ENCODE peak calls at places on chromosome 17, in nine cellular contexts. One of them, this sample, is unnamed.

GRCh38 chr17:12790806-12791148 is 1.5 kb downstream of the ARHGAP44 start:
- DNase-seq in AG10803: no peak
- DNase-seq in thyroid gland: peak
- DNase-seq in fibroblast of pulmonary artery: no peak
- DNase-seq in PC-3: no peak
- DNase-seq in pancreas: no peak
- DNase-seq in type B pancreatic cell: no peak
- DNase-seq in upper lobe of left lung: peak
- DNase-seq in retinal pigment epithelial cell: no peak
- DNase-seq in this sample: no peak

GRCh38 chr17:60093694-60094093 is 15.0 kb upstream of the HEATR6 start:
- DNase-seq in AG10803: no peak
- DNase-seq in thyroid gland: no peak
- DNase-seq in fibroblast of pulmonary artery: no peak
- DNase-seq in PC-3: no peak
- DNase-seq in pancreas: no peak
- DNase-seq in type B pancreatic cell: no peak
- DNase-seq in upper lobe of left lung: no peak
- DNase-seq in retinal pigment epithelial cell: no peak
- DNase-seq in this sample: no peak

GRCh38 chr17:38578229-38578628 is 27.5 kb downstream of the SRCIN1 start:
- DNase-seq in AG10803: no peak
- DNase-seq in thyroid gland: no peak
- DNase-seq in fibroblast of pulmonary artery: no peak
- DNase-seq in PC-3: no peak
- DNase-seq in pancreas: no peak
- DNase-seq in type B pancreatic cell: no peak
- DNase-seq in upper lobe of left lung: no peak
- DNase-seq in retinal pigment epithelial cell: no peak
- DNase-seq in this sample: no peak

GRCh38 chr17:79476074-79476473 is 134.8 kb downstream of the RBFOX3 start:
- DNase-seq in AG10803: no peak
- DNase-seq in thyroid gland: no peak
- DNase-seq in fibroblast of pulmonary artery: no peak
- DNase-seq in PC-3: no peak
- DNase-seq in pancreas: no peak
- DNase-seq in type B pancreatic cell: no peak
- DNase-seq in upper lobe of left lung: no peak
- DNase-seq in retinal pigment epithelial cell: no peak
- DNase-seq in this sample: no peak

GRCh38 chr17:67575325-67575724 is 142.4 kb upstream of the NOL11 start:
- DNase-seq in AG10803: no peak
- DNase-seq in thyroid gland: no peak
- DNase-seq in fibroblast of pulmonary artery: no peak
- DNase-seq in PC-3: no peak
- DNase-seq in pancreas: no peak
- DNase-seq in type B pancreatic cell: no peak
- DNase-seq in upper lobe of left lung: no peak
- DNase-seq in retinal pigment epithelial cell: no peak
- DNase-seq in this sample: peak

GRCh38 chr17:69170377-69170776 is 28.7 kb upstream of the ABCA6 start:
- DNase-seq in AG10803: no peak
- DNase-seq in thyroid gland: no peak
- DNase-seq in fibroblast of pulmonary artery: no peak
- DNase-seq in PC-3: no peak
- DNase-seq in pancreas: no peak
- DNase-seq in type B pancreatic cell: no peak
- DNase-seq in upper lobe of left lung: no peak
- DNase-seq in retinal pigment epithelial cell: no peak
- DNase-seq in this sample: no peak

GRCh38 chr17:29151567-29151966 is 28.6 kb downstream of the MYO18A start:
- DNase-seq in AG10803: peak
- DNase-seq in thyroid gland: no peak
- DNase-seq in fibroblast of pulmonary artery: peak
- DNase-seq in PC-3: peak
- DNase-seq in pancreas: no peak
- DNase-seq in type B pancreatic cell: no peak
- DNase-seq in upper lobe of left lung: no peak
- DNase-seq in retinal pigment epithelial cell: no peak
- DNase-seq in this sample: no peak

GRCh38 chr17:36544049-36544319 is 735 bp upstream of the GGNBP2 start:
- DNase-seq in AG10803: peak
- DNase-seq in thyroid gland: peak
- DNase-seq in fibroblast of pulmonary artery: peak
- DNase-seq in PC-3: peak
- DNase-seq in pancreas: no peak
- DNase-seq in type B pancreatic cell: no peak
- DNase-seq in upper lobe of left lung: peak
- DNase-seq in retinal pigment epithelial cell: peak
- DNase-seq in this sample: no peak

GRCh38 chr17:75978938-75979704 is at the start of the genes ACOX1 and TEN1:
- DNase-seq in AG10803: peak
- DNase-seq in thyroid gland: peak
- DNase-seq in fibroblast of pulmonary artery: peak
- DNase-seq in PC-3: peak
- DNase-seq in pancreas: peak
- DNase-seq in type B pancreatic cell: peak
- DNase-seq in upper lobe of left lung: peak
- DNase-seq in retinal pigment epithelial cell: peak
- DNase-seq in this sample: peak
- TF ChIP-seq CTCF in AG10803: peak
- TF ChIP-seq CTCF in thyroid gland: no peak
- TF ChIP-seq CTCF in fibroblast of pulmonary artery: no peak
- TF ChIP-seq CTCF in PC-3: peak
- TF ChIP-seq CTCF in pancreas: no peak
- TF ChIP-seq CTCF in type B pancreatic cell: peak
- TF ChIP-seq CTCF in upper lobe of left lung: peak
- TF ChIP-seq CTCF in retinal pigment epithelial cell: no peak
- TF ChIP-seq CTCF in this sample: peak

DNA sequence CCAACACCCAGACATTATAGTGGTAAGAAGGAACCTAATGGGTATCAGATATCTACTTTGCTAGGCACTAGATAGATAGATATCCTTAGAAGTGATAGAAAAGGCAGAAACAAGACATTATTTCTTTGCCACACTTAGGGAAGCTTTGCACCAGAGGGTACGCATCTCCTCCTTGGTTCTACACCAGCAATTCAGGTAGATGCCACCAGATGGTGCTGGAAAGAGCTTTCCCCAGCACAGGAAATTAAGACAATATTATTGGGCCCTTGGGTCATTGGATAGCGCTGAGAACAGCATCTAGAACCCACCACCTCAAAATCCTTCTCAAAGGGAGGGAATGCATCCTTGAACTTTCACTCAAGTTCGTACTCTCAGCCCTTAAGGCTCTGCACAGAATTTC is 173.8 kb upstream of the CCL2 start:
- DNase-seq in AG10803: no peak
- DNase-seq in thyroid gland: no peak
- DNase-seq in fibroblast of pulmonary artery: peak
- DNase-seq in PC-3: peak
- DNase-seq in pancreas: no peak
- DNase-seq in type B pancreatic cell: no peak
- DNase-seq in upper lobe of left lung: no peak
- DNase-seq in retinal pigment epithelial cell: no peak
- DNase-seq in this sample: no peak
- TF ChIP-seq CTCF in AG10803: peak
- TF ChIP-seq CTCF in thyroid gland: no peak
- TF ChIP-seq CTCF in fibroblast of pulmonary artery: peak
- TF ChIP-seq CTCF in PC-3: peak
- TF ChIP-seq CTCF in pancreas: no peak
- TF ChIP-seq CTCF in type B pancreatic cell: peak
- TF ChIP-seq CTCF in upper lobe of left lung: no peak
- TF ChIP-seq CTCF in retinal pigment epithelial cell: peak
- TF ChIP-seq CTCF in this sample: peak

GRCh38 chr17:28085766-28086165 is 43.3 kb downstream of the NLK start:
- DNase-seq in AG10803: no peak
- DNase-seq in thyroid gland: no peak
- DNase-seq in fibroblast of pulmonary artery: no peak
- DNase-seq in PC-3: no peak
- DNase-seq in pancreas: no peak
- DNase-seq in type B pancreatic cell: no peak
- DNase-seq in upper lobe of left lung: no peak
- DNase-seq in retinal pigment epithelial cell: no peak
- DNase-seq in this sample: no peak
- TF ChIP-seq CTCF in AG10803: no peak
- TF ChIP-seq CTCF in thyroid gland: no peak
- TF ChIP-seq CTCF in fibroblast of pulmonary artery: no peak
- TF ChIP-seq CTCF in PC-3: no peak
- TF ChIP-seq CTCF in pancreas: no peak
- TF ChIP-seq CTCF in type B pancreatic cell: no peak
- TF ChIP-seq CTCF in upper lobe of left lung: no peak
- TF ChIP-seq CTCF in retinal pigment epithelial cell: no peak
- TF ChIP-seq CTCF in this sample: no peak

GRCh38 chr17:58590377-58590776 is 75.9 kb upstream of the MTMR4 start:
- DNase-seq in AG10803: no peak
- DNase-seq in thyroid gland: no peak
- DNase-seq in fibroblast of pulmonary artery: no peak
- DNase-seq in PC-3: no peak
- DNase-seq in pancreas: no peak
- DNase-seq in type B pancreatic cell: no peak
- DNase-seq in upper lobe of left lung: no peak
- DNase-seq in retinal pigment epithelial cell: no peak
- DNase-seq in this sample: no peak

GRCh38 chr17:58591455-58591854 is 77.0 kb upstream of the MTMR4 start:
- DNase-seq in AG10803: no peak
- DNase-seq in thyroid gland: no peak
- DNase-seq in fibroblast of pulmonary artery: no peak
- DNase-seq in PC-3: peak
- DNase-seq in pancreas: no peak
- DNase-seq in type B pancreatic cell: no peak
- DNase-seq in upper lobe of left lung: no peak
- DNase-seq in retinal pigment epithelial cell: no peak
- DNase-seq in this sample: no peak

GRCh38 chr17:58593121-58593520 is 78.7 kb upstream of the MTMR4 start:
- DNase-seq in AG10803: no peak
- DNase-seq in thyroid gland: no peak
- DNase-seq in fibroblast of pulmonary artery: no peak
- DNase-seq in PC-3: no peak
- DNase-seq in pancreas: no peak
- DNase-seq in type B pancreatic cell: no peak
- DNase-seq in upper lobe of left lung: no peak
- DNase-seq in retinal pigment epithelial cell: no peak
- DNase-seq in this sample: no peak

GRCh38 chr17:58595194-58595792 is 80.9 kb upstream of the MTMR4 start:
- DNase-seq in AG10803: no peak
- DNase-seq in thyroid gland: no peak
- DNase-seq in fibroblast of pulmonary artery: no peak
- DNase-seq in PC-3: no peak
- DNase-seq in pancreas: no peak
- DNase-seq in type B pancreatic cell: no peak
- DNase-seq in upper lobe of left lung: no peak
- DNase-seq in retinal pigment epithelial cell: no peak
- DNase-seq in this sample: no peak
- TF ChIP-seq CTCF in AG10803: no peak
- TF ChIP-seq CTCF in thyroid gland: no peak
- TF ChIP-seq CTCF in fibroblast of pulmonary artery: no peak
- TF ChIP-seq CTCF in PC-3: peak
- TF ChIP-seq CTCF in pancreas: no peak
- TF ChIP-seq CTCF in type B pancreatic cell: no peak
- TF ChIP-seq CTCF in upper lobe of left lung: no peak
- TF ChIP-seq CTCF in retinal pigment epithelial cell: no peak
- TF ChIP-seq CTCF in this sample: peak

GRCh38 chr17:75267403-75268232 is 3.4 kb downstream of the MIF4GD start:
- DNase-seq in AG10803: no peak
- DNase-seq in thyroid gland: no peak
- DNase-seq in fibroblast of pulmonary artery: no peak
- DNase-seq in PC-3: peak
- DNase-seq in pancreas: no peak
- DNase-seq in type B pancreatic cell: no peak
- DNase-seq in upper lobe of left lung: no peak
- DNase-seq in retinal pigment epithelial cell: no peak
- DNase-seq in this sample: no peak
- TF ChIP-seq CTCF in AG10803: no peak
- TF ChIP-seq CTCF in thyroid gland: no peak
- TF ChIP-seq CTCF in fibroblast of pulmonary artery: no peak
- TF ChIP-seq CTCF in PC-3: peak
- TF ChIP-seq CTCF in pancreas: no peak
- TF ChIP-seq CTCF in type B pancreatic cell: no peak
- TF ChIP-seq CTCF in upper lobe of left lung: no peak
- TF ChIP-seq CTCF in retinal pigment epithelial cell: no peak
- TF ChIP-seq CTCF in this sample: no peak

GRCh38 chr17:45019177-45019711 is 32.2 kb downstream of the DCAKD start:
- DNase-seq in AG10803: peak
- DNase-seq in thyroid gland: peak
- DNase-seq in fibroblast of pulmonary artery: peak
- DNase-seq in PC-3: peak
- DNase-seq in pancreas: no peak
- DNase-seq in type B pancreatic cell: no peak
- DNase-seq in upper lobe of left lung: peak
- DNase-seq in retinal pigment epithelial cell: no peak
- DNase-seq in this sample: peak
- TF ChIP-seq CTCF in AG10803: no peak
- TF ChIP-seq CTCF in thyroid gland: no peak
- TF ChIP-seq CTCF in fibroblast of pulmonary artery: no peak
- TF ChIP-seq CTCF in PC-3: peak
- TF ChIP-seq CTCF in pancreas: no peak
- TF ChIP-seq CTCF in type B pancreatic cell: peak
- TF ChIP-seq CTCF in upper lobe of left lung: peak
- TF ChIP-seq CTCF in retinal pigment epithelial cell: peak
- TF ChIP-seq CTCF in this sample: peak

GRCh38 chr17:48010193-48010592 is 27.4 kb downstream of the COPZ2 start:
- DNase-seq in AG10803: no peak
- DNase-seq in thyroid gland: no peak
- DNase-seq in fibroblast of pulmonary artery: no peak
- DNase-seq in PC-3: no peak
- DNase-seq in pancreas: no peak
- DNase-seq in type B pancreatic cell: no peak
- DNase-seq in upper lobe of left lung: no peak
- DNase-seq in retinal pigment epithelial cell: no peak
- DNase-seq in this sample: no peak

GRCh38 chr17:48013876-48014602 is 23.6 kb downstream of the COPZ2 start:
- DNase-seq in AG10803: no peak
- DNase-seq in thyroid gland: no peak
- DNase-seq in fibroblast of pulmonary artery: no peak
- DNase-seq in PC-3: no peak
- DNase-seq in pancreas: no peak
- DNase-seq in type B pancreatic cell: no peak
- DNase-seq in upper lobe of left lung: no peak
- DNase-seq in retinal pigment epithelial cell: no peak
- DNase-seq in this sample: no peak

GRCh38 chr17:48014603-48015037 is 23.0 kb downstream of the COPZ2 start:
- DNase-seq in AG10803: no peak
- DNase-seq in thyroid gland: no peak
- DNase-seq in fibroblast of pulmonary artery: no peak
- DNase-seq in PC-3: no peak
- DNase-seq in pancreas: no peak
- DNase-seq in type B pancreatic cell: no peak
- DNase-seq in upper lobe of left lung: no peak
- DNase-seq in retinal pigment epithelial cell: no peak
- DNase-seq in this sample: no peak

GRCh38 chr17:48012151-48012520 is 25.5 kb downstream of the COPZ2 start:
- DNase-seq in AG10803: peak
- DNase-seq in thyroid gland: peak
- DNase-seq in fibroblast of pulmonary artery: no peak
- DNase-seq in PC-3: peak
- DNase-seq in pancreas: no peak
- DNase-seq in type B pancreatic cell: peak
- DNase-seq in upper lobe of left lung: peak
- DNase-seq in retinal pigment epithelial cell: no peak
- DNase-seq in this sample: peak

GRCh38 chr17:48011405-48012150 is 26.0 kb downstream of the COPZ2 start:
- DNase-seq in AG10803: peak
- DNase-seq in thyroid gland: peak
- DNase-seq in fibroblast of pulmonary artery: no peak
- DNase-seq in PC-3: peak
- DNase-seq in pancreas: no peak
- DNase-seq in type B pancreatic cell: no peak
- DNase-seq in upper lobe of left lung: peak
- DNase-seq in retinal pigment epithelial cell: no peak
- DNase-seq in this sample: no peak
- TF ChIP-seq CTCF in AG10803: peak
- TF ChIP-seq CTCF in thyroid gland: no peak
- TF ChIP-seq CTCF in fibroblast of pulmonary artery: peak
- TF ChIP-seq CTCF in PC-3: peak
- TF ChIP-seq CTCF in pancreas: no peak
- TF ChIP-seq CTCF in type B pancreatic cell: peak
- TF ChIP-seq CTCF in upper lobe of left lung: no peak
- TF ChIP-seq CTCF in retinal pigment epithelial cell: peak
- TF ChIP-seq CTCF in this sample: peak